ENCODE peak calls at places on chromosomes 7 and 10, in six cellular contexts. One of them, this sample, is unnamed.

GRCh38 chr7:91310829-91311460 is 46.7 kb downstream of the FZD1 start:
- DNase-seq in HuH-7.5: no peak
- DNase-seq in mesendoderm: peak
- DNase-seq in psoas muscle: no peak
- DNase-seq in fibroblast of pulmonary artery: peak
- DNase-seq in astrocyte of the spinal cord: no peak
- DNase-seq in this sample: peak

GRCh38 chr10:35606423-35606822 is 1.3 kb downstream of the GJD4 start:
- DNase-seq in psoas muscle: no peak
- DNase-seq in mesendoderm: no peak
- DNase-seq in fibroblast of pulmonary artery: peak
- DNase-seq in astrocyte of the spinal cord: peak
- DNase-seq in HuH-7.5: no peak
- DNase-seq in this sample: no peak

GRCh38 chr7:132930881-132931280 is 151.0 kb downstream of the CHCHD3 start:
- DNase-seq in astrocyte of the spinal cord: no peak
- DNase-seq in psoas muscle: no peak
- DNase-seq in fibroblast of pulmonary artery: peak
- DNase-seq in mesendoderm: peak
- DNase-seq in HuH-7.5: no peak
- DNase-seq in this sample: peak

GRCh38 chr7:77308792-77309191 is 107.4 kb downstream of the GSAP start:
- DNase-seq in fibroblast of pulmonary artery: no peak
- DNase-seq in astrocyte of the spinal cord: no peak
- DNase-seq in psoas muscle: no peak
- DNase-seq in mesendoderm: peak
- DNase-seq in HuH-7.5: no peak
- DNase-seq in this sample: no peak

GRCh38 chr10:734481-734880 is 45.0 kb upstream of the DIP2C start:
- DNase-seq in mesendoderm: no peak
- DNase-seq in psoas muscle: no peak
- DNase-seq in HuH-7.5: no peak
- DNase-seq in astrocyte of the spinal cord: no peak
- DNase-seq in fibroblast of pulmonary artery: no peak
- DNase-seq in this sample: no peak

GRCh38 chr7:100089458-100090201 is 861 bp downstream of the COPS6 start:
- DNase-seq in fibroblast of pulmonary artery: no peak
- DNase-seq in psoas muscle: no peak
- DNase-seq in astrocyte of the spinal cord: no peak
- DNase-seq in mesendoderm: no peak
- DNase-seq in HuH-7.5: no peak
- DNase-seq in this sample: peak

GRCh38 chr7:47449810-47450586 is 131.9 kb downstream of the TNS3 start:
- DNase-seq in psoas muscle: no peak
- DNase-seq in HuH-7.5: no peak
- DNase-seq in mesendoderm: peak
- DNase-seq in astrocyte of the spinal cord: peak
- DNase-seq in fibroblast of pulmonary artery: no peak
- DNase-seq in this sample: peak

GRCh38 chr7:143884978-143885559 is 16.9 kb downstream of the TCAF1 start:
- DNase-seq in astrocyte of the spinal cord: peak
- DNase-seq in psoas muscle: peak
- DNase-seq in fibroblast of pulmonary artery: peak
- DNase-seq in mesendoderm: peak
- DNase-seq in HuH-7.5: no peak
- DNase-seq in this sample: peak

GRCh38 chr7:36090976-36091375 is 62.1 kb upstream of the EEPD1 start:
- DNase-seq in HuH-7.5: no peak
- DNase-seq in astrocyte of the spinal cord: no peak
- DNase-seq in fibroblast of pulmonary artery: no peak
- DNase-seq in psoas muscle: no peak
- DNase-seq in mesendoderm: no peak
- DNase-seq in this sample: no peak

GRCh38 chr10:126171555-126171954 is 216.7 kb downstream of the ADAM12 start:
- DNase-seq in fibroblast of pulmonary artery: peak
- DNase-seq in astrocyte of the spinal cord: peak
- DNase-seq in mesendoderm: no peak
- DNase-seq in psoas muscle: no peak
- DNase-seq in HuH-7.5: no peak
- DNase-seq in this sample: peak

GRCh38 chr10:109912335-109913282 is 10.7 kb downstream of the XPNPEP1 start:
- DNase-seq in astrocyte of the spinal cord: peak
- DNase-seq in fibroblast of pulmonary artery: peak
- DNase-seq in HuH-7.5: no peak
- DNase-seq in mesendoderm: peak
- DNase-seq in psoas muscle: no peak
- DNase-seq in this sample: peak